ENCODE peak calls at places on chromosomes 5 and 9, in four cellular contexts. One of them, this sample, is unnamed.

GRCh38 chr5:104084896-104085295 is 522.3 kb upstream of the NUDT12 start:
- DNase-seq in HL-60: no peak
- DNase-seq in Calu3: no peak
- DNase-seq in GM06990: no peak
- DNase-seq in this sample: no peak

GRCh38 chr5:174252121-174252520 is 206.6 kb downstream of the NSG2 start:
- DNase-seq in HL-60: no peak
- DNase-seq in Calu3: no peak
- DNase-seq in GM06990: no peak
- DNase-seq in this sample: no peak

GRCh38 chr5:84603557-84604185 is 219.0 kb upstream of the EDIL3 start:
- DNase-seq in HL-60: no peak
- DNase-seq in Calu3: no peak
- DNase-seq in GM06990: no peak
- DNase-seq in this sample: no peak

GRCh38 chr9:77469515-77470197 is 178.5 kb downstream of the GNA14 start:
- DNase-seq in HL-60: no peak
- DNase-seq in Calu3: no peak
- DNase-seq in GM06990: no peak
- DNase-seq in this sample: no peak

GRCh38 chr5:132365213-132365612 is 4.3 kb upstream of the SLC22A5 start:
- DNase-seq in HL-60: no peak
- DNase-seq in Calu3: peak
- DNase-seq in GM06990: no peak
- DNase-seq in this sample: no peak

GRCh38 chr5:158236511-158237335 is 377.8 kb upstream of the CLINT1 start:
- DNase-seq in HL-60: no peak
- DNase-seq in Calu3: no peak
- DNase-seq in GM06990: no peak
- DNase-seq in this sample: no peak

GRCh38 chr9:133981958-133982681 is 10.0 kb downstream of the VAV2 start:
- DNase-seq in HL-60: no peak
- DNase-seq in Calu3: no peak
- DNase-seq in GM06990: no peak
- DNase-seq in this sample: no peak

GRCh38 chr5:13354611-13355010 is 589.9 kb downstream of the DNAH5 start:
- DNase-seq in HL-60: no peak
- DNase-seq in Calu3: no peak
- DNase-seq in GM06990: no peak
- DNase-seq in this sample: no peak

GRCh38 chr5:174482549-174482948 is 241.8 kb upstream of the MSX2 start:
- DNase-seq in HL-60: no peak
- DNase-seq in Calu3: no peak
- DNase-seq in GM06990: no peak
- DNase-seq in this sample: no peak

GRCh38 chr5:685262-686171 is 7.6 kb downstream of the TPPP start:
- DNase-seq in HL-60: no peak
- DNase-seq in Calu3: no peak
- DNase-seq in GM06990: no peak
- DNase-seq in this sample: no peak

GRCh38 chr5:173615884-173616576 is 420 bp downstream of the BOD1 start:
- DNase-seq in HL-60: peak
- DNase-seq in Calu3: peak
- DNase-seq in GM06990: peak
- DNase-seq in this sample: peak

GRCh38 chr9:94147776-94148175 is 63.5 kb downstream of the PTPDC1 start:
- DNase-seq in HL-60: no peak
- DNase-seq in Calu3: no peak
- DNase-seq in GM06990: no peak
- DNase-seq in this sample: no peak

GRCh38 chr5:54259090-54259489 is 51.3 kb downstream of the ARL15 start:
- DNase-seq in HL-60: no peak
- DNase-seq in Calu3: no peak
- DNase-seq in GM06990: no peak
- DNase-seq in this sample: no peak

GRCh38 chr9:2493106-2493505 is 128.5 kb upstream of the VLDLR start:
- DNase-seq in HL-60: peak
- DNase-seq in Calu3: no peak
- DNase-seq in GM06990: no peak
- DNase-seq in this sample: no peak

GRCh38 chr5:44845777-44846176 is 37.0 kb downstream of the MRPS30 start:
- DNase-seq in HL-60: no peak
- DNase-seq in Calu3: no peak
- DNase-seq in GM06990: no peak
- DNase-seq in this sample: no peak

GRCh38 chr9:12784461-12785250 is 9.8 kb downstream of the LURAP1L start:
- DNase-seq in HL-60: no peak
- DNase-seq in Calu3: peak
- DNase-seq in GM06990: peak
- DNase-seq in this sample: peak

GRCh38 chr9:132957805-132958204 is 13.4 kb upstream of the TSC1 start:
- DNase-seq in HL-60: no peak
- DNase-seq in Calu3: no peak
- DNase-seq in GM06990: no peak
- DNase-seq in this sample: no peak

GRCh38 chr5:178630475-178630930 is 3.7 kb upstream of the CLK4 start:
- DNase-seq in HL-60: no peak
- DNase-seq in Calu3: no peak
- DNase-seq in GM06990: no peak
- DNase-seq in this sample: no peak

GRCh38 chr9:106772523-106773290 is 90.3 kb upstream of the ZNF462 start:
- DNase-seq in HL-60: no peak
- DNase-seq in Calu3: no peak
- DNase-seq in GM06990: no peak
- DNase-seq in this sample: no peak

GRCh38 chr5:141003791-141004601 is 37.7 kb downstream of the PCDHAC2 start:
- DNase-seq in HL-60: no peak
- DNase-seq in Calu3: peak
- DNase-seq in GM06990: no peak
- DNase-seq in this sample: no peak

GRCh38 chr5:56233230-56233629 is at the start of gene ANKRD55:
- DNase-seq in HL-60: no peak
- DNase-seq in Calu3: no peak
- DNase-seq in GM06990: no peak
- DNase-seq in this sample: no peak

GRCh38 chr5:53069626-53070025 is 39.9 kb downstream of the MOCS2 start:
- DNase-seq in HL-60: no peak
- DNase-seq in Calu3: no peak
- DNase-seq in GM06990: no peak
- DNase-seq in this sample: no peak

GRCh38 chr5:121350493-121350892 is 501.2 kb upstream of the FTMT start:
- DNase-seq in HL-60: no peak
- DNase-seq in Calu3: no peak
- DNase-seq in GM06990: no peak
- DNase-seq in this sample: no peak

GRCh38 chr5:54738118-54738972 is 220.8 kb downstream of the SNX18 start:
- DNase-seq in HL-60: no peak
- DNase-seq in Calu3: peak
- DNase-seq in GM06990: no peak
- DNase-seq in this sample: no peak

GRCh38 chr5:176781638-176782570 is 28.5 kb upstream of the UNC5A start:
- DNase-seq in HL-60: no peak
- DNase-seq in Calu3: no peak
- DNase-seq in GM06990: no peak
- DNase-seq in this sample: no peak

GRCh38 chr9:3240651-3241268 is 285.0 kb downstream of the RFX3 start:
- DNase-seq in HL-60: peak
- DNase-seq in Calu3: peak
- DNase-seq in GM06990: peak
- DNase-seq in this sample: peak

GRCh38 chr9:114434878-114435311 is 47.1 kb upstream of the AKNA start:
- DNase-seq in HL-60: peak
- DNase-seq in Calu3: peak
- DNase-seq in GM06990: no peak
- DNase-seq in this sample: peak

GRCh38 chr5:40831346-40832210 is 3.4 kb downstream of the RPL37 start:
- DNase-seq in HL-60: no peak
- DNase-seq in Calu3: no peak
- DNase-seq in GM06990: no peak
- DNase-seq in this sample: no peak

GRCh38 chr5:157714036-157714435 is 17.2 kb upstream of the THG1L start:
- DNase-seq in HL-60: no peak
- DNase-seq in Calu3: no peak
- DNase-seq in GM06990: no peak
- DNase-seq in this sample: no peak

GRCh38 chr5:77844408-77845272 is 68.5 kb upstream of the TBCA start:
- DNase-seq in HL-60: no peak
- DNase-seq in Calu3: no peak
- DNase-seq in GM06990: peak
- DNase-seq in this sample: peak
- TF ChIP-seq CTCF in HL-60: no peak
- TF ChIP-seq CTCF in Calu3: no peak
- TF ChIP-seq CTCF in GM06990: peak
- TF ChIP-seq CTCF in this sample: peak

DNA sequence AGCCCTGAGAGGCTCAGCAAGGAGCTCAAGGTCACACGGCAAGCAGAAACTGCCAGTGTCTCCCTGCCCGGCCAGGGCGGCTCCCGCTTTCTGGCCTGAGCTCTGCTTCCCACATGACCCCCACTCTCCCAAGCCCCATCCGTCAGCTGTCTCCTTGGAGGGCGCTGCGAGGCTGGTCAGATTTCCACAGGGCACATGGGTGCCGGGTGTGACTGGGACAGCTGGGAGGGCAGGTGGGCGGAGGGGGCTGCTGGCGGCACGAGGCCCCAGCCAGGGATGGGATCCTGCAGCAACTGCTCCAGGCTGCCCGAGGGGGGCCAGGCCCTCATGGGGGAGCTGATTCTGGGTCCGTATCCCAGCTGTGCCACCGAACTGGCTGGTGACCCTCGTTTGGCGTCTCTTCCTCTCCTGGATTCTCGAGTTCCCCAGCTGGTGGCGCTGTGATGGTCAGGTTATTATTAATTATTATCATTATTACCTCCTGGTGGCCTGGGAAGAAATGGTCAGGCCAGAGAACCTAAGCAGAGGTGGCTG is 12.9 kb upstream of the WDR38 start:
- DNase-seq in HL-60: no peak
- DNase-seq in Calu3: no peak
- DNase-seq in GM06990: no peak
- DNase-seq in this sample: no peak
- TF ChIP-seq CTCF in HL-60: no peak
- TF ChIP-seq CTCF in Calu3: no peak
- TF ChIP-seq CTCF in GM06990: peak
- TF ChIP-seq CTCF in this sample: peak

GRCh38 chr9:79473704-79474103 is 98.1 kb upstream of the TLE4 start:
- DNase-seq in HL-60: no peak
- DNase-seq in Calu3: no peak
- DNase-seq in GM06990: no peak
- DNase-seq in this sample: no peak

GRCh38 chr9:79477241-79477830 is 94.4 kb upstream of the TLE4 start:
- DNase-seq in HL-60: no peak
- DNase-seq in Calu3: no peak
- DNase-seq in GM06990: no peak
- DNase-seq in this sample: no peak

GRCh38 chr9:79482078-79482477 is 89.7 kb upstream of the TLE4 start:
- DNase-seq in HL-60: no peak
- DNase-seq in Calu3: no peak
- DNase-seq in GM06990: no peak
- DNase-seq in this sample: no peak

GRCh38 chr9:79480639-79481038 is 91.1 kb upstream of the TLE4 start:
- DNase-seq in HL-60: no peak
- DNase-seq in Calu3: no peak
- DNase-seq in GM06990: no peak
- DNase-seq in this sample: no peak

DNA sequence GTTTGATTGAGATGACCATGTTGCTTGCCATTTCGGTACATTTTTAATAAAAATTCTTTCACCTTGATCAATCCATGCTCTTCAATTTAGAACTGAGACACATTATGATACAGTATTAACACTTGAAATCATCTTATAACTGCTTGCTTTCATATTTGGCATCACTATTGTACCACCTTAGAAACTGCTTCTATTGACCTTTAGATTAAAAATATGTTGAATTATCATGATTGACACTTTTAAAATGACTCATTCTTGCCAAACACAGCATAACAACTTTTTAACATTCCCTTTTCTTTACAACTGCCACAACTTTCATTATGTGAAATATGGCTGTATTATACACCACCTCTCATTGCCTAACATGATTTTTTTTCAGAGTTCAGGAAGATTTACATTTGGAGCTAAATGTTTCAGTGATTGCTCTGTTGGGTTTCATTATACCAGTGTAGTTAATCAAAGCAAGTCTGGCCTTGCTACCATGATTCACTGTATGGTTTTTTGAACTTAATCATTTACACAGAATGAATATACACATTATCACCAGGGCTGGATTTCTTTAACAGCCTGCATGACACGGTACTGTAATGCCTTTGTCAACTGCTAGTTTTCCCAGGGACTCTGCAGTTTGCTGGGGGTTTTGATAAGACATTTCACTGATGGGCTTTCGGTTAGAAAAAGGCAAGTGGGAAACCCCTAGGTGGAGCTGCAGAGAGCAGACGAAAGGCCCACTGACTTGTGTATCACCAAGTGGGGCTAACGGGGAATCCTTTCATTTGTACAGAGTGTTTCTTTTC is 93.6 kb upstream of the TLE4 start:
- DNase-seq in HL-60: peak
- DNase-seq in Calu3: no peak
- DNase-seq in GM06990: peak
- DNase-seq in this sample: peak
- TF ChIP-seq CTCF in HL-60: no peak
- TF ChIP-seq CTCF in Calu3: no peak
- TF ChIP-seq CTCF in GM06990: peak
- TF ChIP-seq CTCF in this sample: peak

GRCh38 chr9:120729796-120730195 is 15.5 kb upstream of the MEGF9 start:
- DNase-seq in HL-60: peak
- DNase-seq in Calu3: no peak
- DNase-seq in GM06990: no peak
- DNase-seq in this sample: no peak
- TF ChIP-seq CTCF in HL-60: peak
- TF ChIP-seq CTCF in Calu3: no peak
- TF ChIP-seq CTCF in GM06990: peak
- TF ChIP-seq CTCF in this sample: peak

This sample was measured in GM13977.